ENCODE peak calls at places on chromosomes 7 and 10, in seven cellular contexts. One of them, this sample, is unnamed.

GRCh38 chr7:124033093-124033806 is 383 bp upstream of the TMEM229A start:
- DNase-seq in astrocyte of the cerebellum: no peak
- DNase-seq in choroid plexus epithelial cell: no peak
- DNase-seq in cardiac fibroblast: peak
- DNase-seq in neural progenitor cell: peak
- DNase-seq in foreskin fibroblast: no peak
- DNase-seq in ovary: peak
- DNase-seq in this sample: peak

GRCh38 chr7:141597966-141598365 is 46.8 kb downstream of the AGK start:
- DNase-seq in astrocyte of the cerebellum: no peak
- DNase-seq in choroid plexus epithelial cell: no peak
- DNase-seq in cardiac fibroblast: no peak
- DNase-seq in neural progenitor cell: no peak
- DNase-seq in foreskin fibroblast: no peak
- DNase-seq in ovary: no peak
- DNase-seq in this sample: no peak

GRCh38 chr7:158373761-158374545 is 213.7 kb downstream of the PTPRN2 start:
- DNase-seq in astrocyte of the cerebellum: no peak
- DNase-seq in choroid plexus epithelial cell: no peak
- DNase-seq in cardiac fibroblast: no peak
- DNase-seq in neural progenitor cell: no peak
- DNase-seq in foreskin fibroblast: no peak
- DNase-seq in ovary: no peak
- DNase-seq in this sample: no peak

GRCh38 chr10:113604572-113604971 is 51.7 kb downstream of the HABP2 start:
- DNase-seq in astrocyte of the cerebellum: no peak
- DNase-seq in choroid plexus epithelial cell: no peak
- DNase-seq in cardiac fibroblast: no peak
- DNase-seq in neural progenitor cell: no peak
- DNase-seq in foreskin fibroblast: no peak
- DNase-seq in ovary: no peak
- DNase-seq in this sample: no peak

GRCh38 chr7:131326576-131326975 is 1.1 kb upstream of the MKLN1 start:
- DNase-seq in astrocyte of the cerebellum: no peak
- DNase-seq in choroid plexus epithelial cell: no peak
- DNase-seq in cardiac fibroblast: no peak
- DNase-seq in neural progenitor cell: no peak
- DNase-seq in foreskin fibroblast: no peak
- DNase-seq in ovary: no peak
- DNase-seq in this sample: no peak

GRCh38 chr10:95035343-95036283 is 33.7 kb downstream of the CYP2C8 start:
- DNase-seq in astrocyte of the cerebellum: no peak
- DNase-seq in choroid plexus epithelial cell: no peak
- DNase-seq in cardiac fibroblast: no peak
- DNase-seq in neural progenitor cell: no peak
- DNase-seq in foreskin fibroblast: no peak
- DNase-seq in ovary: no peak
- DNase-seq in this sample: no peak

GRCh38 chr10:98257961-98258360 is 10.0 kb downstream of the LOXL4 start:
- DNase-seq in astrocyte of the cerebellum: no peak
- DNase-seq in choroid plexus epithelial cell: no peak
- DNase-seq in cardiac fibroblast: no peak
- DNase-seq in neural progenitor cell: no peak
- DNase-seq in foreskin fibroblast: no peak
- DNase-seq in ovary: no peak
- DNase-seq in this sample: no peak

GRCh38 chr10:13859979-13860619 is 273.3 kb downstream of the PRPF18 start:
- DNase-seq in astrocyte of the cerebellum: no peak
- DNase-seq in choroid plexus epithelial cell: no peak
- DNase-seq in cardiac fibroblast: peak
- DNase-seq in neural progenitor cell: no peak
- DNase-seq in foreskin fibroblast: peak
- DNase-seq in ovary: no peak
- DNase-seq in this sample: no peak

GRCh38 chr7:122412886-122413285 is 108.3 kb upstream of the FEZF1 start:
- DNase-seq in astrocyte of the cerebellum: peak
- DNase-seq in choroid plexus epithelial cell: peak
- DNase-seq in cardiac fibroblast: peak
- DNase-seq in neural progenitor cell: no peak
- DNase-seq in foreskin fibroblast: peak
- DNase-seq in ovary: peak
- DNase-seq in this sample: no peak

GRCh38 chr7:141978351-141978750 is 4.8 kb upstream of the TAS2R38 start:
- DNase-seq in astrocyte of the cerebellum: no peak
- DNase-seq in choroid plexus epithelial cell: no peak
- DNase-seq in cardiac fibroblast: no peak
- DNase-seq in neural progenitor cell: no peak
- DNase-seq in foreskin fibroblast: no peak
- DNase-seq in ovary: no peak
- DNase-seq in this sample: no peak

GRCh38 chr10:126798649-126799048 is 106.6 kb upstream of the DOCK1 start:
- DNase-seq in astrocyte of the cerebellum: no peak
- DNase-seq in choroid plexus epithelial cell: no peak
- DNase-seq in cardiac fibroblast: no peak
- DNase-seq in neural progenitor cell: no peak
- DNase-seq in foreskin fibroblast: no peak
- DNase-seq in ovary: no peak
- DNase-seq in this sample: no peak

GRCh38 chr7:155764432-155764798 is 47.8 kb downstream of the SHH start:
- DNase-seq in astrocyte of the cerebellum: no peak
- DNase-seq in choroid plexus epithelial cell: no peak
- DNase-seq in cardiac fibroblast: no peak
- DNase-seq in neural progenitor cell: no peak
- DNase-seq in foreskin fibroblast: no peak
- DNase-seq in ovary: no peak
- DNase-seq in this sample: peak

GRCh38 chr7:142391191-142391992 is 133.5 kb upstream of the PRSS58 start:
- DNase-seq in astrocyte of the cerebellum: no peak
- DNase-seq in choroid plexus epithelial cell: peak
- DNase-seq in cardiac fibroblast: no peak
- DNase-seq in neural progenitor cell: peak
- DNase-seq in foreskin fibroblast: no peak
- DNase-seq in ovary: no peak
- DNase-seq in this sample: peak

GRCh38 chr10:49419005-49419404 is 23.1 kb upstream of the DRGX start:
- DNase-seq in astrocyte of the cerebellum: no peak
- DNase-seq in choroid plexus epithelial cell: no peak
- DNase-seq in cardiac fibroblast: no peak
- DNase-seq in neural progenitor cell: no peak
- DNase-seq in foreskin fibroblast: no peak
- DNase-seq in ovary: no peak
- DNase-seq in this sample: no peak

GRCh38 chr7:5564894-5565293 is 141.3 kb upstream of the TNRC18 start:
- DNase-seq in astrocyte of the cerebellum: no peak
- DNase-seq in choroid plexus epithelial cell: no peak
- DNase-seq in cardiac fibroblast: no peak
- DNase-seq in neural progenitor cell: no peak
- DNase-seq in foreskin fibroblast: no peak
- DNase-seq in ovary: no peak
- DNase-seq in this sample: no peak

DNA sequence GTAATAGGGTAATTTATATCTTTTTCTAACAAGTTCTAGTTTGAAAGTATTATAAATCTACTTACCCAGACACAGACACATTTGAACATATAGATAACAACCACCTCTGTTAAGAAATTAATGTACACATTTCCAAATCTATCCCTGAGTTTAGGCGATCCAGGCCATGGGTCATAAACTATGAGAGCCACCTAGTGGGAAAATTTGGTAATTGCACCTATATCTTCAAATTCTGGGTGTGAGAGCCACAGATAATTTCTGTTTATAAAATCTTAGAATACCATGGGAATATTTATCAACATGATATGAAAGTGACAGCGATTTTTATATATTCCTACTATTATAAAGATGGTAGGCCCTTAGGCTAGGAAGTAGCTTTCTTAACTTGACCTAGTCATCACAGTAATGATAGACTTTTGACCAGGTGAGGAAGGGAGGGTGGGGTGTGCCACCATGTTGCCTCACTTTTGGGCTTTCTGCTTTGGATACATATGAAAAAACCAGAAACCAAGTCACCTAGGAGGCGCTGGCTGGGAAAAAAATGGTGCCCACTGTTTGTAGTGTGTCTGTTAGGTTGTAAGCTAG is 8.0 kb upstream of the EPHA1 start:
- DNase-seq in astrocyte of the cerebellum: peak
- DNase-seq in choroid plexus epithelial cell: peak
- DNase-seq in cardiac fibroblast: peak
- DNase-seq in neural progenitor cell: peak
- DNase-seq in foreskin fibroblast: peak
- DNase-seq in ovary: no peak
- DNase-seq in this sample: no peak
- TF ChIP-seq CTCF in astrocyte of the cerebellum: peak
- TF ChIP-seq CTCF in choroid plexus epithelial cell: peak
- TF ChIP-seq CTCF in cardiac fibroblast: peak
- TF ChIP-seq CTCF in neural progenitor cell: peak
- TF ChIP-seq CTCF in foreskin fibroblast: peak
- TF ChIP-seq CTCF in ovary: peak
- TF ChIP-seq CTCF in this sample: peak

GRCh38 chr10:102068216-102068615 is 3.1 kb downstream of the HPS6 start:
- DNase-seq in astrocyte of the cerebellum: no peak
- DNase-seq in choroid plexus epithelial cell: peak
- DNase-seq in cardiac fibroblast: peak
- DNase-seq in neural progenitor cell: no peak
- DNase-seq in foreskin fibroblast: no peak
- DNase-seq in ovary: peak
- DNase-seq in this sample: no peak

GRCh38 chr10:102064868-102065560 is at the start of gene HPS6:
- DNase-seq in astrocyte of the cerebellum: peak
- DNase-seq in choroid plexus epithelial cell: peak
- DNase-seq in cardiac fibroblast: peak
- DNase-seq in neural progenitor cell: peak
- DNase-seq in foreskin fibroblast: peak
- DNase-seq in ovary: peak
- DNase-seq in this sample: peak

GRCh38 chr10:102067091-102067916 is 2.2 kb downstream of the HPS6 start:
- DNase-seq in astrocyte of the cerebellum: no peak
- DNase-seq in choroid plexus epithelial cell: no peak
- DNase-seq in cardiac fibroblast: no peak
- DNase-seq in neural progenitor cell: no peak
- DNase-seq in foreskin fibroblast: no peak
- DNase-seq in ovary: no peak
- DNase-seq in this sample: peak

GRCh38 chr10:102065561-102066420 is 642 bp downstream of the HPS6 start:
- DNase-seq in astrocyte of the cerebellum: no peak
- DNase-seq in choroid plexus epithelial cell: peak
- DNase-seq in cardiac fibroblast: peak
- DNase-seq in neural progenitor cell: peak
- DNase-seq in foreskin fibroblast: peak
- DNase-seq in ovary: peak
- DNase-seq in this sample: peak

DNA sequence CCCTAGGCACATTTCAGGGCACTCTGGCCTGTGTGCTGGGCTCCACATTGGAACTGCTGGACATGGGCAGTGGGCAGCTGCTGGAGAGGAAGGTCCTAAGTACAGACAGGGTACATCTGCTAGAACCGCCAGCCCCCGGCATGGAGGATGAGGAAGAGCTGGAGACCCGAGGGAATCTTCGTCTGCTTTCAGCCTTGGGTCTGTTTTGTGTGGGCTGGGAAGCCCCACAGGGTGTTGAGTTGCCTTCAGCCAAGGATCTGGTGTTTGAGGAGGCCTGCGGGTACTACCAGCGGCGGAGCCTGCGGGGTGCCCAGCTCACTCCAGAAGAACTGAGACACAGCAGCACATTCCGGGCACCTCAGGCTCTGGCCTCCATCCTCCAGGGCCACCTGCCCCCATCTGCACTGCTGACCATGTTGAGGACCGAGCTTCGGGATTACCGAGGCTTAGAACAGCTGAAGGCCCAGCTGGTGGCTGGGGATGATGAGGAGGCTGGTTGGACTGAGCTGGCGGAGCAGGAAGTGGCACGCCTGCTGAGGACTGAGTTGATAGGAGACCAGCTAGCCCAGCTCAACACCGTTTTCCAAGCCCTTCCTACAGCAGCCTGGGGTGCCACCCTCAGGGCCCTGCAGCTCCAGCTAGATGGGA is 1.4 kb downstream of the HPS6 start:
- DNase-seq in astrocyte of the cerebellum: no peak
- DNase-seq in choroid plexus epithelial cell: no peak
- DNase-seq in cardiac fibroblast: no peak
- DNase-seq in neural progenitor cell: no peak
- DNase-seq in foreskin fibroblast: no peak
- DNase-seq in ovary: no peak
- DNase-seq in this sample: no peak
- TF ChIP-seq CTCF in astrocyte of the cerebellum: no peak
- TF ChIP-seq CTCF in choroid plexus epithelial cell: no peak
- TF ChIP-seq CTCF in cardiac fibroblast: no peak
- TF ChIP-seq CTCF in neural progenitor cell: no peak
- TF ChIP-seq CTCF in foreskin fibroblast: no peak
- TF ChIP-seq CTCF in ovary: no peak
- TF ChIP-seq CTCF in this sample: no peak

GRCh38 chr7:27377988-27378387 is 135.4 kb downstream of the EVX1 start:
- DNase-seq in astrocyte of the cerebellum: no peak
- DNase-seq in choroid plexus epithelial cell: no peak
- DNase-seq in cardiac fibroblast: no peak
- DNase-seq in neural progenitor cell: no peak
- DNase-seq in foreskin fibroblast: no peak
- DNase-seq in ovary: no peak
- DNase-seq in this sample: no peak
- TF ChIP-seq CTCF in astrocyte of the cerebellum: no peak
- TF ChIP-seq CTCF in choroid plexus epithelial cell: peak
- TF ChIP-seq CTCF in cardiac fibroblast: no peak
- TF ChIP-seq CTCF in neural progenitor cell: peak
- TF ChIP-seq CTCF in foreskin fibroblast: no peak
- TF ChIP-seq CTCF in ovary: no peak
- TF ChIP-seq CTCF in this sample: no peak

GRCh38 chr7:32470871-32471270 is 19.3 kb downstream of the LSM5 start:
- DNase-seq in astrocyte of the cerebellum: no peak
- DNase-seq in choroid plexus epithelial cell: no peak
- DNase-seq in cardiac fibroblast: no peak
- DNase-seq in neural progenitor cell: no peak
- DNase-seq in foreskin fibroblast: no peak
- DNase-seq in ovary: no peak
- DNase-seq in this sample: no peak

GRCh38 chr7:32476816-32477648 is 13.1 kb downstream of the LSM5 start:
- DNase-seq in astrocyte of the cerebellum: no peak
- DNase-seq in choroid plexus epithelial cell: no peak
- DNase-seq in cardiac fibroblast: no peak
- DNase-seq in neural progenitor cell: no peak
- DNase-seq in foreskin fibroblast: no peak
- DNase-seq in ovary: no peak
- DNase-seq in this sample: no peak

GRCh38 chr7:32474008-32474407 is 16.2 kb downstream of the LSM5 start:
- DNase-seq in astrocyte of the cerebellum: no peak
- DNase-seq in choroid plexus epithelial cell: no peak
- DNase-seq in cardiac fibroblast: no peak
- DNase-seq in neural progenitor cell: no peak
- DNase-seq in foreskin fibroblast: no peak
- DNase-seq in ovary: no peak
- DNase-seq in this sample: no peak

GRCh38 chr7:32477649-32477980 is 12.6 kb downstream of the LSM5 start:
- DNase-seq in astrocyte of the cerebellum: no peak
- DNase-seq in choroid plexus epithelial cell: no peak
- DNase-seq in cardiac fibroblast: no peak
- DNase-seq in neural progenitor cell: no peak
- DNase-seq in foreskin fibroblast: no peak
- DNase-seq in ovary: no peak
- DNase-seq in this sample: no peak

DNA sequence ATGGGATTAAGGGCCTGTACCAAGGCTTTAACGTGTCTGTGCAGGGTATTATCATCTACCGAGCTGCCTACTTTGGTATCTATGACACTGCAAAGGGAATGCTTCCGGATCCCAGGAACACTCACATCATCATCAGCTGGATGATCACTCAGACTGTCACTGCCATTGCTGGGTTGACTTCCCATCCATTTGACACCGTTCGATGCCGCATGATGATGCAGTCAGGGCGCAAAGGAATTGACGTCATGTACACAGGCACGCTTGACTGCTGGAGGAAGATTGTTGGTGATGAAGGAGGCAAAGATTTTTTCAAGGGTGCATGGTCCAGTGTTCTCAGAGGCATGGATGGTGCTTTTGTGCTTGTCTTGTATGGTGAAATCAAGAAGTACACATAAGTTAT is 18.2 kb downstream of the LSM5 start:
- DNase-seq in astrocyte of the cerebellum: no peak
- DNase-seq in choroid plexus epithelial cell: no peak
- DNase-seq in cardiac fibroblast: no peak
- DNase-seq in neural progenitor cell: no peak
- DNase-seq in foreskin fibroblast: no peak
- DNase-seq in ovary: no peak
- DNase-seq in this sample: no peak
- TF ChIP-seq CTCF in astrocyte of the cerebellum: no peak
- TF ChIP-seq CTCF in choroid plexus epithelial cell: no peak
- TF ChIP-seq CTCF in cardiac fibroblast: no peak
- TF ChIP-seq CTCF in neural progenitor cell: no peak
- TF ChIP-seq CTCF in foreskin fibroblast: no peak
- TF ChIP-seq CTCF in ovary: no peak
- TF ChIP-seq CTCF in this sample: no peak